ENCODE peak calls at places on chromosomes 12 and 14, in ten cellular contexts. H is endodermal cell; V is HCT116; Y is cardiac muscle cell; G is MM.1S; N is upper lobe of right lung; C is CD8-positive, alpha-beta T cell; U is psoas muscle; R is A549; F is body of pancreas. I is an unnamed sample. For H3K4me1, the result is how much of the 10 kb centered on the place peaks cover.

GRCh38 chr14:58772814-58773620 is 135.3 kb downstream of the DACT1 start:
- DNase-seq in F (no peak), H (peak), R (no peak), G (no peak), V (peak), Y (peak), N (no peak), C (no peak), U (no peak), I (peak)

GRCh38 chr12:76020281-76020680 is 11.3 kb downstream of the PHLDA1 start:
- DNase-seq in U (no peak), N (no peak), C (peak), G (no peak), F (no peak), V (peak), Y (no peak), H (peak), R (peak), I (no peak)

GRCh38 chr12:127162307-127162706 is 1104.7 kb upstream of the TMEM132C start:
- DNase-seq in U (no peak), Y (peak), V (peak), C (no peak), R (no peak), N (no peak), H (peak), G (no peak), F (no peak), I (peak)

GRCh38 chr12:83046019-83046418 is 359.3 kb downstream of the TMTC2 start:
- DNase-seq in H (no peak), V (no peak), F (no peak), U (no peak), R (no peak), N (no peak), G (no peak), Y (no peak), C (no peak), I (no peak)

GRCh38 chr12:64714551-64714968 is 44.6 kb downstream of the GNS start:
- DNase-seq in G (no peak), C (no peak), Y (no peak), R (no peak), V (no peak), F (no peak), H (no peak), U (no peak), N (no peak), I (no peak)

GRCh38 chr12:8687846-8688601 is 9.8 kb upstream of the RIMKLB start:
- DNase-seq in N (no peak), C (no peak), G (no peak), F (peak), R (peak), Y (peak), U (no peak), V (peak), H (peak), I (peak)

GRCh38 chr12:45425426-45425825 is 209.5 kb downstream of the ANO6 start:
- DNase-seq in N (no peak), Y (no peak), G (no peak), F (no peak), V (no peak), R (no peak), C (no peak), U (no peak), H (no peak), I (no peak)

GRCh38 chr14:34050606-34051005 is 99.7 kb upstream of the EGLN3 start:
- DNase-seq in H (no peak), G (no peak), Y (no peak), V (no peak), F (no peak), C (no peak), R (no peak), U (no peak), N (no peak), I (no peak)

GRCh38 chr12:109905301-109905700 is 5.2 kb downstream of the TCHP start:
- DNase-seq in H (no peak), V (no peak), N (no peak), C (no peak), F (no peak), Y (no peak), U (no peak), R (no peak), G (no peak), I (no peak)

GRCh38 chr12:116610971-116611541 is 51.9 kb downstream of the MAP1LC3B2 start:
- DNase-seq in Y (no peak), H (no peak), N (no peak), V (no peak), G (no peak), R (no peak), F (peak), C (no peak), U (no peak), I (no peak)

GRCh38 chr14:75393794-75394193 is 34.0 kb upstream of the JDP2 start:
- DNase-seq in F (no peak), N (no peak), U (no peak), R (no peak), C (no peak), G (no peak), H (peak), V (no peak), Y (no peak), I (no peak)

GRCh38 chr12:51442324-51442723 is 17.7 kb downstream of the SLC4A8 start:
- DNase-seq in N (no peak), F (no peak), H (no peak), U (no peak), C (no peak), R (no peak), G (no peak), V (no peak), Y (no peak), I (no peak)

GRCh38 chr14:84085493-84085892 is 1444.5 kb upstream of the FLRT2 start:
- DNase-seq in Y (no peak), V (no peak), G (no peak), F (no peak), N (no peak), C (no peak), H (no peak), R (no peak), U (no peak), I (no peak)

GRCh38 chr12:60415361-60415760 is 819.5 kb downstream of the SLC16A7 start:
- DNase-seq in Y (no peak), V (no peak), R (no peak), H (no peak), G (no peak), C (no peak), N (no peak), F (no peak), U (no peak), I (no peak)

GRCh38 chr12:43982544-43982943 is 146.7 kb downstream of the TMEM117 start:
- DNase-seq in G (no peak), F (no peak), H (no peak), C (no peak), N (no peak), V (no peak), Y (no peak), U (no peak), R (no peak), I (no peak)

GRCh38 chr12:95848575-95849388 is 10.0 kb upstream of the SNRPF start:
- DNase-seq in Y (no peak), V (no peak), R (peak), F (peak), N (no peak), U (no peak), C (no peak), G (peak), H (peak), I (peak)

GRCh38 chr14:95993768-95994592 is 45.2 kb upstream of the C14orf132 start:
- DNase-seq in V (peak), C (no peak), F (peak), N (no peak), H (peak), Y (peak), U (no peak), R (peak), G (peak), I (peak)

GRCh38 chr12:120534703-120535655 is 823 bp downstream of the RNF10 start:
- DNase-seq in F (peak), C (peak), R (peak), Y (peak), H (peak), U (peak), N (peak), V (no peak), G (peak), I (peak)

GRCh38 chr12:48041591-48042423 is 37.5 kb upstream of the COL2A1 start:
- DNase-seq in H (no peak), R (no peak), U (no peak), C (no peak), N (no peak), F (no peak), V (no peak), Y (no peak), G (no peak), I (no peak)

GRCh38 chr14:77589099-77589498 is 27.3 kb downstream of the SPTLC2 start:
- DNase-seq in V (no peak), N (no peak), R (no peak), U (no peak), Y (no peak), G (no peak), C (no peak), H (no peak), F (no peak), I (no peak)

GRCh38 chr12:49244161-49244560 is 20.7 kb upstream of the TUBA1C start:
- DNase-seq in G (no peak), Y (no peak), N (no peak), R (no peak), U (no peak), V (no peak), F (no peak), C (no peak), H (no peak), I (no peak)

GRCh38 chr12:117144599-117144998 is 45.4 kb upstream of the TESC start:
- DNase-seq in U (no peak), R (no peak), F (no peak), N (no peak), G (no peak), V (no peak), H (no peak), C (no peak), Y (no peak), I (no peak)

GRCh38 chr12:124792177-124792576 is 71.5 kb downstream of the SCARB1 start:
- DNase-seq in H (no peak), C (no peak), F (no peak), U (no peak), R (no peak), Y (no peak), V (no peak), G (no peak), N (no peak), I (no peak)

GRCh38 chr12:12265571-12266388 is 1.1 kb downstream of the LRP6 start:
- DNase-seq in G (peak), H (peak), U (no peak), C (peak), R (no peak), V (no peak), F (no peak), Y (peak), N (no peak), I (no peak)

GRCh38 chr12:53060064-53060720 is 10.3 kb downstream of the TNS2 start:
- DNase-seq in R (no peak), G (no peak), F (peak), U (no peak), V (no peak), Y (no peak), N (no peak), H (no peak), C (no peak), I (no peak)

GRCh38 chr14:38616959-38617358 is 361.1 kb upstream of the CLEC14A start:
- DNase-seq in F (no peak), G (no peak), C (no peak), R (no peak), H (no peak), Y (no peak), U (no peak), N (peak), V (no peak), I (peak)

GRCh38 chr12:75933136-75933535 is 98.4 kb downstream of the PHLDA1 start:
- DNase-seq in Y (no peak), G (no peak), C (no peak), R (peak), U (no peak), N (no peak), F (no peak), V (peak), H (no peak), I (no peak)

GRCh38 chr12:55818886-55819285 is 1.0 kb downstream of the ORMDL2 start:
- DNase-seq in V (no peak), Y (no peak), H (peak), R (no peak), C (no peak), F (no peak), G (no peak), N (no peak), U (no peak), I (no peak)

GRCh38 chr14:66507181-66507721 is 696 bp upstream of the GPHN start:
- DNase-seq in R (peak), N (no peak), H (no peak), Y (no peak), G (no peak), U (no peak), V (peak), C (no peak), F (no peak), I (peak)

GRCh38 chr12:105279460-105280056 is 43.6 kb upstream of the APPL2 start:
- DNase-seq in G (peak), F (no peak), U (no peak), Y (peak), C (peak), H (peak), V (peak), N (no peak), R (no peak), I (peak)

GRCh38 chr12:4610481-4610880 is 38.4 kb downstream of the AKAP3 start:
- DNase-seq in V (no peak), Y (no peak), H (no peak), N (no peak), F (no peak), G (no peak), U (no peak), C (no peak), R (no peak), I (peak)

GRCh38 chr14:34539407-34540180 is at the start of gene EAPP:
- DNase-seq in F (peak), R (peak), H (peak), V (peak), Y (peak), U (peak), C (peak), G (peak), N (peak), I (peak)

GRCh38 chr12:54251667-54252284 is 28.1 kb downstream of the CBX5 start:
- DNase-seq in Y (peak), H (no peak), G (peak), F (no peak), V (peak), R (peak), N (no peak), U (no peak), C (no peak), I (peak)

GRCh38 chr12:89135976-89136634 is 216.2 kb downstream of the DUSP6 start:
- DNase-seq in Y (no peak), R (peak), N (no peak), U (no peak), V (peak), G (no peak), F (no peak), C (no peak), H (no peak), I (no peak)

GRCh38 chr14:51868405-51868804 is 8.0 kb downstream of the GNG2 start:
- DNase-seq in N (no peak), F (no peak), G (no peak), H (no peak), U (no peak), R (no peak), C (no peak), Y (no peak), V (no peak), I (no peak)
- H3K4me1 ChIP-seq in N (under half), F (under half), G (under half), H (under half), U (under half), R (under half), C (half or more), Y (under half), V (under half), I (under half)

DNA sequence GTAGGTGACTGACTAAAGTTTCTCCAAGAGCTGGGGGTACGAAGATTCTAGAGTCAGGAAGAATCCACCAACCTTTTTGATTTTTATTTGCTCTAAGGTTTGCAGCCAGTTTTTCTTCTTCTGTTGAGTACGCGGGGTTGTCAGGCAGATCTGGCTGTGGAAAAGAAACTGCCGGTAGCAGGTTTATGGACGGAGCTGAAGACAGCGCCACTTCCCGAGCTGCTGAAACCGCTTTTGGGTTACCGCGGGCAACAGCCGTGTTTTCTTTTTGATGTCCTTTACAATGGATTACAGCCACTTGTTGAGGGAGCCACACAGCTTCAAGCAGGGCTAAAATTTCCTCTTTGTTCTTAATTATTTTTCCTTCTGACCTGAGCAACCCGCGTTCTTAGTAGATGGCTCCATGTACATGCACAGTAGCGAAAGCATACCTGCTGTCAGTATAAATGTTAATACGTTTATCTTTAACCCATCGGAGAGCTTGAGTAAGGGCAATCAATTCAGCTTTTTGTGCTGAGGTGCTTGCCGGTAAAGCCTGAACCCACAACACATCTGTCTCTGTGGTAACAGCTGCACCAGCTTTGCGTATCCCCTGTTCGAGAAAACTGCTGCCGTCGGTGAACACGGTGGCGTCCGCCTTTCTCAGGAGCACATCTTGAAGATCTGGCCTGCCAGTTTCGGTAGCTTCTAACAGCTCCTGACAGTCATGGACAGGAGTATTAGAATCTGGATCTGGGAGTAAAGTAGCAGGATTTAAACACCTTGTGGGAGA is 674.3 kb downstream of the TMEM121 start:
- DNase-seq in C (peak), U (no peak), V (no peak), N (no peak), G (no peak), Y (no peak), R (no peak), F (no peak), H (no peak), I (no peak)
- TF ChIP-seq CTCF in C (no peak), U (no peak), V (no peak), N (no peak), G (no peak), Y (no peak), R (no peak), F (no peak), H (no peak), I (no peak)

GRCh38 chr12:57237952-57238853 is 8.7 kb downstream of the SHMT2 start:
- DNase-seq in U (peak), G (no peak), N (peak), H (peak), F (no peak), Y (no peak), V (no peak), C (peak), R (no peak), I (peak)
- H3K4me3 ChIP-seq in U (peak), G (peak), N (peak), H (peak), F (peak), Y (peak), V (no peak), C (peak), R (no peak), I (peak)

GRCh38 chr12:101207086-101207780 is 2.8 kb downstream of the SLC5A8 start:
- DNase-seq in U (no peak), F (no peak), Y (no peak), R (no peak), H (no peak), G (no peak), C (no peak), N (no peak), V (no peak), I (no peak)
- H3K4me1 ChIP-seq in U (under half), F (under half), Y (under half), R (under half), H (under half), G (under half), C (under half), N (under half), V (under half), I (under half)

GRCh38 chr12:38427442-38427841 is 110.9 kb downstream of the ALG10B start:
- DNase-seq in H (no peak), G (peak), C (no peak), Y (no peak), V (no peak), U (no peak), R (no peak), N (no peak), F (no peak), I (no peak)

GRCh38 chr12:38424436-38424835 is 107.9 kb downstream of the ALG10B start:
- DNase-seq in U (no peak), G (no peak), H (no peak), C (no peak), N (no peak), V (no peak), F (no peak), R (no peak), Y (no peak), I (no peak)
- TF ChIP-seq CTCF in U (no peak), G (no peak), H (no peak), C (no peak), N (no peak), V (no peak), F (no peak), R (no peak), Y (no peak), I (no peak)

I was measured in GM23338.